ENCODE peak calls at places on chromosomes 6 and 20, in nine cellular contexts. One of them, this sample, is unnamed. For H4K20me1, the result is how much of the 10 kb centered on the place peaks cover.

GRCh38 chr6:39073471-39074355 is 25.1 kb downstream of the GLP1R start:
- DNase-seq in IMR-90: no peak
- DNase-seq in HCT116: no peak
- DNase-seq in HepG2: no peak
- DNase-seq in GM23248: no peak
- DNase-seq in PC-9: no peak
- DNase-seq in Karpas-422: no peak
- DNase-seq in keratinocyte: no peak
- DNase-seq in hepatocyte: no peak
- DNase-seq in this sample: no peak

GRCh38 chr20:59222982-59223610 is 59.5 kb downstream of the ZNF831 start:
- DNase-seq in IMR-90: no peak
- DNase-seq in HCT116: no peak
- DNase-seq in HepG2: no peak
- DNase-seq in GM23248: peak
- DNase-seq in PC-9: no peak
- DNase-seq in Karpas-422: no peak
- DNase-seq in keratinocyte: no peak
- DNase-seq in hepatocyte: peak
- DNase-seq in this sample: no peak

GRCh38 chr20:19943021-19943659 is 74.0 kb upstream of the NAA20 start:
- DNase-seq in IMR-90: no peak
- DNase-seq in HCT116: no peak
- DNase-seq in HepG2: no peak
- DNase-seq in GM23248: no peak
- DNase-seq in PC-9: no peak
- DNase-seq in Karpas-422: no peak
- DNase-seq in keratinocyte: no peak
- DNase-seq in hepatocyte: no peak
- DNase-seq in this sample: no peak

GRCh38 chr6:150528648-150529285 is 70.9 kb upstream of the PLEKHG1 start:
- DNase-seq in IMR-90: peak
- DNase-seq in HCT116: no peak
- DNase-seq in HepG2: no peak
- DNase-seq in GM23248: peak
- DNase-seq in PC-9: no peak
- DNase-seq in Karpas-422: peak
- DNase-seq in keratinocyte: no peak
- DNase-seq in hepatocyte: peak
- DNase-seq in this sample: no peak

GRCh38 chr6:113464959-113465358 is 392.2 kb upstream of the MARCKS start:
- DNase-seq in IMR-90: peak
- DNase-seq in HCT116: peak
- DNase-seq in HepG2: no peak
- DNase-seq in GM23248: peak
- DNase-seq in PC-9: peak
- DNase-seq in Karpas-422: no peak
- DNase-seq in keratinocyte: no peak
- DNase-seq in hepatocyte: peak
- DNase-seq in this sample: no peak

GRCh38 chr6:77089776-77090175 is 373.5 kb downstream of the HTR1B start:
- DNase-seq in IMR-90: peak
- DNase-seq in HCT116: no peak
- DNase-seq in HepG2: no peak
- DNase-seq in GM23248: peak
- DNase-seq in PC-9: no peak
- DNase-seq in Karpas-422: no peak
- DNase-seq in keratinocyte: peak
- DNase-seq in hepatocyte: no peak
- DNase-seq in this sample: no peak

GRCh38 chr6:19301980-19302379 is 535.2 kb upstream of the ID4 start:
- DNase-seq in IMR-90: peak
- DNase-seq in HCT116: no peak
- DNase-seq in HepG2: no peak
- DNase-seq in GM23248: peak
- DNase-seq in PC-9: peak
- DNase-seq in Karpas-422: no peak
- DNase-seq in keratinocyte: no peak
- DNase-seq in hepatocyte: no peak
- DNase-seq in this sample: no peak

GRCh38 chr6:30735668-30736314 is 6.7 kb downstream of the FLOT1 start:
- DNase-seq in IMR-90: no peak
- DNase-seq in HCT116: no peak
- DNase-seq in HepG2: no peak
- DNase-seq in GM23248: no peak
- DNase-seq in PC-9: no peak
- DNase-seq in Karpas-422: no peak
- DNase-seq in keratinocyte: no peak
- DNase-seq in hepatocyte: no peak
- DNase-seq in this sample: peak

GRCh38 chr6:127581576-127581975 is 4.6 kb downstream of the C6orf58 start:
- DNase-seq in IMR-90: no peak
- DNase-seq in HCT116: no peak
- DNase-seq in HepG2: no peak
- DNase-seq in GM23248: no peak
- DNase-seq in PC-9: no peak
- DNase-seq in Karpas-422: no peak
- DNase-seq in keratinocyte: no peak
- DNase-seq in hepatocyte: no peak
- DNase-seq in this sample: no peak

GRCh38 chr6:4358414-4359107 is 223.2 kb upstream of the ECI2 start:
- DNase-seq in IMR-90: peak
- DNase-seq in HCT116: peak
- DNase-seq in HepG2: peak
- DNase-seq in GM23248: peak
- DNase-seq in PC-9: peak
- DNase-seq in Karpas-422: no peak
- DNase-seq in keratinocyte: peak
- DNase-seq in hepatocyte: peak
- DNase-seq in this sample: no peak

GRCh38 chr20:48040491-48040890 is 255.2 kb upstream of the SULF2 start:
- DNase-seq in IMR-90: no peak
- DNase-seq in HCT116: no peak
- DNase-seq in HepG2: no peak
- DNase-seq in GM23248: no peak
- DNase-seq in PC-9: no peak
- DNase-seq in Karpas-422: no peak
- DNase-seq in keratinocyte: no peak
- DNase-seq in hepatocyte: no peak
- DNase-seq in this sample: no peak

GRCh38 chr20:51457281-51457932 is 85.1 kb downstream of the NFATC2 start:
- DNase-seq in IMR-90: peak
- DNase-seq in HCT116: peak
- DNase-seq in HepG2: no peak
- DNase-seq in GM23248: peak
- DNase-seq in PC-9: peak
- DNase-seq in Karpas-422: peak
- DNase-seq in keratinocyte: peak
- DNase-seq in hepatocyte: peak
- DNase-seq in this sample: no peak

GRCh38 chr20:13355386-13355785 is 134.3 kb downstream of the ISM1 start:
- DNase-seq in IMR-90: no peak
- DNase-seq in HCT116: no peak
- DNase-seq in HepG2: peak
- DNase-seq in GM23248: peak
- DNase-seq in PC-9: no peak
- DNase-seq in Karpas-422: no peak
- DNase-seq in keratinocyte: peak
- DNase-seq in hepatocyte: no peak
- DNase-seq in this sample: no peak

GRCh38 chr20:55354700-55355099 is 650.6 kb downstream of the CBLN4 start:
- DNase-seq in IMR-90: no peak
- DNase-seq in HCT116: no peak
- DNase-seq in HepG2: no peak
- DNase-seq in GM23248: no peak
- DNase-seq in PC-9: no peak
- DNase-seq in Karpas-422: no peak
- DNase-seq in keratinocyte: no peak
- DNase-seq in hepatocyte: no peak
- DNase-seq in this sample: no peak

GRCh38 chr20:57391439-57392129 is 388 bp downstream of the RBM38 start:
- DNase-seq in IMR-90: no peak
- DNase-seq in HCT116: no peak
- DNase-seq in HepG2: no peak
- DNase-seq in GM23248: peak
- DNase-seq in PC-9: no peak
- DNase-seq in Karpas-422: peak
- DNase-seq in keratinocyte: no peak
- DNase-seq in hepatocyte: peak
- DNase-seq in this sample: peak

GRCh38 chr6:111944541-111944940 is 71.3 kb upstream of the FYN start:
- DNase-seq in IMR-90: no peak
- DNase-seq in HCT116: no peak
- DNase-seq in HepG2: no peak
- DNase-seq in GM23248: no peak
- DNase-seq in PC-9: no peak
- DNase-seq in Karpas-422: no peak
- DNase-seq in keratinocyte: no peak
- DNase-seq in hepatocyte: no peak
- DNase-seq in this sample: no peak

GRCh38 chr6:12538881-12539357 is 177.6 kb upstream of the PHACTR1 start:
- DNase-seq in IMR-90: no peak
- DNase-seq in HCT116: no peak
- DNase-seq in HepG2: peak
- DNase-seq in GM23248: no peak
- DNase-seq in PC-9: peak
- DNase-seq in Karpas-422: no peak
- DNase-seq in keratinocyte: no peak
- DNase-seq in hepatocyte: peak
- DNase-seq in this sample: no peak

GRCh38 chr20:45269056-45269455 is 14.7 kb upstream of the SLPI start:
- DNase-seq in IMR-90: no peak
- DNase-seq in HCT116: no peak
- DNase-seq in HepG2: no peak
- DNase-seq in GM23248: no peak
- DNase-seq in PC-9: no peak
- DNase-seq in Karpas-422: no peak
- DNase-seq in keratinocyte: no peak
- DNase-seq in hepatocyte: no peak
- DNase-seq in this sample: no peak

GRCh38 chr20:61901421-61902212 is 164.1 kb downstream of the TAF4 start:
- DNase-seq in IMR-90: peak
- DNase-seq in HCT116: no peak
- DNase-seq in HepG2: no peak
- DNase-seq in GM23248: peak
- DNase-seq in PC-9: no peak
- DNase-seq in Karpas-422: peak
- DNase-seq in keratinocyte: no peak
- DNase-seq in hepatocyte: no peak
- DNase-seq in this sample: no peak
- H3K4me2 ChIP-seq in IMR-90: no peak
- H3K4me2 ChIP-seq in HCT116: no peak
- H3K4me2 ChIP-seq in HepG2: peak
- H3K4me2 ChIP-seq in GM23248: no peak
- H3K4me2 ChIP-seq in PC-9: no peak
- H3K4me2 ChIP-seq in Karpas-422: no peak
- H3K4me2 ChIP-seq in keratinocyte: no peak
- H3K4me2 ChIP-seq in hepatocyte: no peak
- H3K4me2 ChIP-seq in this sample: no peak

DNA sequence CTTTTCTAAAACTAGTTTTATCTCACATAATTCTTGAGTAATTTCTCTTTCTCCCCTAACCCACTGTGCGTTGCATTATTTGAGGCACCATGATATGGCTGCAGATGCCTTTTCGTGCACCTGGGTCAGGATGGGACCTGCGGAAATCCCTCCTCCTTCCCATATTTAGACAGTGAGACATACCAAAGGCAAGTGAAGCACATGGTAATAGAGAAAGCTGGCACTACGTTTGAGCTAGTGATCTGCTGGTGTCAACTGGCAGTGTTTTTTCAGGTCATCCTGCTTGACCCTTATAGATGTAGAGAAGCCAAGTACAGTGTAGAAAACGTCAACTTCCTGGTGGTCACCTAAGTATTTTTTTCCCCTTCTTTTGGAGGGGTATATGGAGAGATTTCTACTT is 71.7 kb downstream of the FOXO3 start:
- DNase-seq in IMR-90: no peak
- DNase-seq in HCT116: no peak
- DNase-seq in HepG2: no peak
- DNase-seq in GM23248: no peak
- DNase-seq in PC-9: no peak
- DNase-seq in Karpas-422: no peak
- DNase-seq in keratinocyte: no peak
- DNase-seq in hepatocyte: no peak
- DNase-seq in this sample: peak
- H4K20me1 ChIP-seq in IMR-90: half or more
- H4K20me1 ChIP-seq in HCT116: under half
- H4K20me1 ChIP-seq in HepG2: half or more
- H4K20me1 ChIP-seq in GM23248: under half
- H4K20me1 ChIP-seq in PC-9: half or more
- H4K20me1 ChIP-seq in Karpas-422: half or more
- H4K20me1 ChIP-seq in keratinocyte: under half
- H4K20me1 ChIP-seq in hepatocyte: half or more
- H4K20me1 ChIP-seq in this sample: under half

DNA sequence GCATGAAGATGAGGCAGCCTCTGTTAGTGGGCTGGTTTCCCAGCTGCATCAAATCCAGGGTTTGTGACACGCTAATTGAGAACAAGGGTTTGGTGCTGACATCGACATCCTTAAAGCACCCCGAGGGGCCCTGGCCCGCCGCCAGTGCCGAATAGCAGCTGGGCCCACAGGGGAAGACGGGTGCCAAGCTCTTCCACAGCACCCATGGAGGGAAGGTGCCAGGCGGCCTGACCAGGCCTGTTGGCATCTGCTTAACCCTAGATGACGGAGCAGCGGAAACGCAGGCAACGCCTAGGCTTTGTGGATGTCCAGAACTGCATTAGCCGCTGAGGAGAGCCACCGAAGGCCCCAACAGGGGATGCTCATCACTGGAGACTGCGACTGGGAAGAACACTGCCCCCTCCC is 16.0 kb downstream of the UQCC2 start:
- DNase-seq in IMR-90: no peak
- DNase-seq in HCT116: no peak
- DNase-seq in HepG2: no peak
- DNase-seq in GM23248: peak
- DNase-seq in PC-9: no peak
- DNase-seq in Karpas-422: no peak
- DNase-seq in keratinocyte: no peak
- DNase-seq in hepatocyte: no peak
- DNase-seq in this sample: no peak
- H3K4me2 ChIP-seq in IMR-90: no peak
- H3K4me2 ChIP-seq in HCT116: no peak
- H3K4me2 ChIP-seq in HepG2: no peak
- H3K4me2 ChIP-seq in GM23248: peak
- H3K4me2 ChIP-seq in PC-9: no peak
- H3K4me2 ChIP-seq in Karpas-422: no peak
- H3K4me2 ChIP-seq in keratinocyte: no peak
- H3K4me2 ChIP-seq in hepatocyte: no peak
- H3K4me2 ChIP-seq in this sample: no peak

DNA sequence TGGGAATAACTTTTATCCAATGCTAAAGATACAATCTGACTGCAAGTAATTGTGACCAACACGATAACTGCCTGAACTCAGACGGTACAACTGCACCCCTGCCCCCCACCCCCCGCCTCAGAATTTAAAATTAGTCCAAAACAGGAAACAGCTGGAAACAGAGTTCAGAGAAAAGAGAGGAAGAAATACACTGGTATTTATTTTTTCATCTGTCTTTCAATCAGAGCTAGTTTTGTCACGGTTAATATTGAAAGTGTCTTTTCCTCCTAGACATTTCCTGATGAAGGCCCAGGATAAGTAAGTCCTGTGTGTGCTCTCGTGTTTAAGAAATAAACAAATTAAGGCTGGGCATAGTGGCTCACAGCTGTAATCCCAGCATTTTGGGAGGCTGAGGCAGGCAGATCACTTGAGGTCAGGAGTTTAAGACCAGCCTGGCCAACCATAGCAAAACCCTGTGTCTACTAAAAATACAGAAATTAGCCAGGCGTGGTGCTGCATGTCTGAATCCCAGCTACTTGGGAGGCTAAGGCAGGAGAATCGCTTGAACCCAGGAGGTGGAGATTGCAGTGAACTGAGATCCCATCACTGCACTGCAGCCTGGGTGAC is 21.5 kb downstream of the ACSS1 start:
- DNase-seq in IMR-90: no peak
- DNase-seq in HCT116: no peak
- DNase-seq in HepG2: no peak
- DNase-seq in GM23248: no peak
- DNase-seq in PC-9: no peak
- DNase-seq in Karpas-422: no peak
- DNase-seq in keratinocyte: no peak
- DNase-seq in hepatocyte: no peak
- DNase-seq in this sample: peak
- H4K20me1 ChIP-seq in IMR-90: under half
- H4K20me1 ChIP-seq in HCT116: under half
- H4K20me1 ChIP-seq in HepG2: under half
- H4K20me1 ChIP-seq in GM23248: under half
- H4K20me1 ChIP-seq in PC-9: under half
- H4K20me1 ChIP-seq in Karpas-422: under half
- H4K20me1 ChIP-seq in keratinocyte: under half
- H4K20me1 ChIP-seq in hepatocyte: under half
- H4K20me1 ChIP-seq in this sample: under half

This sample was measured in MM.1S.